ENCODE peak calls at places on chromosomes 2 and 18, in seven cellular contexts. One of them, this sample, is unnamed.

GRCh38 chr18:14921547-14921946 is 173.6 kb downstream of the ANKRD30B start:
- DNase-seq in GM20000: no peak
- DNase-seq in GM10248: no peak
- DNase-seq in B cell: no peak
- DNase-seq in brain microvascular endothelial cell: no peak
- DNase-seq in RWPE1: no peak
- DNase-seq in mammary epithelial cell: no peak
- DNase-seq in this sample: no peak

GRCh38 chr2:112867701-112868631 is 31.4 kb upstream of the IL1B start:
- DNase-seq in GM20000: no peak
- DNase-seq in GM10248: no peak
- DNase-seq in B cell: no peak
- DNase-seq in brain microvascular endothelial cell: no peak
- DNase-seq in RWPE1: no peak
- DNase-seq in mammary epithelial cell: peak
- DNase-seq in this sample: no peak

GRCh38 chr18:72544092-72544886 is at the start of gene CBLN2:
- DNase-seq in GM20000: peak
- DNase-seq in GM10248: peak
- DNase-seq in B cell: peak
- DNase-seq in brain microvascular endothelial cell: peak
- DNase-seq in RWPE1: peak
- DNase-seq in mammary epithelial cell: peak
- DNase-seq in this sample: no peak

GRCh38 chr2:225004531-225004930 is 37.7 kb downstream of the DOCK10 start:
- DNase-seq in GM20000: no peak
- DNase-seq in GM10248: no peak
- DNase-seq in B cell: no peak
- DNase-seq in brain microvascular endothelial cell: peak
- DNase-seq in RWPE1: peak
- DNase-seq in mammary epithelial cell: peak
- DNase-seq in this sample: no peak

GRCh38 chr18:23982154-23983071 is 32.1 kb upstream of the TTC39C start:
- DNase-seq in GM20000: no peak
- DNase-seq in GM10248: no peak
- DNase-seq in B cell: no peak
- DNase-seq in brain microvascular endothelial cell: peak
- DNase-seq in RWPE1: no peak
- DNase-seq in mammary epithelial cell: no peak
- DNase-seq in this sample: no peak

GRCh38 chr2:239963646-239964205 is 61.4 kb downstream of the NDUFA10 start:
- DNase-seq in GM20000: no peak
- DNase-seq in GM10248: no peak
- DNase-seq in B cell: no peak
- DNase-seq in brain microvascular endothelial cell: no peak
- DNase-seq in RWPE1: no peak
- DNase-seq in mammary epithelial cell: no peak
- DNase-seq in this sample: no peak

GRCh38 chr2:9103663-9104277 is 100.3 kb upstream of the MBOAT2 start:
- DNase-seq in GM20000: no peak
- DNase-seq in GM10248: no peak
- DNase-seq in B cell: no peak
- DNase-seq in brain microvascular endothelial cell: no peak
- DNase-seq in RWPE1: peak
- DNase-seq in mammary epithelial cell: peak
- DNase-seq in this sample: no peak

GRCh38 chr2:74099835-74100234 is 47.9 kb downstream of the BOLA3 start:
- DNase-seq in GM20000: no peak
- DNase-seq in GM10248: no peak
- DNase-seq in B cell: no peak
- DNase-seq in brain microvascular endothelial cell: no peak
- DNase-seq in RWPE1: no peak
- DNase-seq in mammary epithelial cell: no peak
- DNase-seq in this sample: no peak

GRCh38 chr2:240877460-240878340 is 9.1 kb downstream of the AGXT start:
- DNase-seq in GM20000: no peak
- DNase-seq in GM10248: no peak
- DNase-seq in B cell: no peak
- DNase-seq in brain microvascular endothelial cell: no peak
- DNase-seq in RWPE1: no peak
- DNase-seq in mammary epithelial cell: no peak
- DNase-seq in this sample: no peak

GRCh38 chr18:8367217-8367988 is 241.8 kb upstream of the RAB12 start:
- DNase-seq in GM20000: peak
- DNase-seq in GM10248: peak
- DNase-seq in B cell: peak
- DNase-seq in brain microvascular endothelial cell: no peak
- DNase-seq in RWPE1: peak
- DNase-seq in mammary epithelial cell: no peak
- DNase-seq in this sample: no peak

GRCh38 chr2:157336137-157336721 is 10.6 kb upstream of the ERMN start:
- DNase-seq in GM20000: peak
- DNase-seq in GM10248: peak
- DNase-seq in B cell: peak
- DNase-seq in brain microvascular endothelial cell: peak
- DNase-seq in RWPE1: no peak
- DNase-seq in mammary epithelial cell: peak
- DNase-seq in this sample: no peak

GRCh38 chr2:182818541-182819308 is 47.7 kb downstream of the FRZB start:
- DNase-seq in GM20000: no peak
- DNase-seq in GM10248: no peak
- DNase-seq in B cell: no peak
- DNase-seq in brain microvascular endothelial cell: no peak
- DNase-seq in RWPE1: no peak
- DNase-seq in mammary epithelial cell: no peak
- DNase-seq in this sample: no peak

GRCh38 chr2:95277246-95277906 is 3.1 kb downstream of the PROM2 start:
- DNase-seq in GM20000: no peak
- DNase-seq in GM10248: no peak
- DNase-seq in B cell: no peak
- DNase-seq in brain microvascular endothelial cell: no peak
- DNase-seq in RWPE1: peak
- DNase-seq in mammary epithelial cell: peak
- DNase-seq in this sample: no peak

GRCh38 chr2:128366746-128367511 is 48.3 kb upstream of the HS6ST1 start:
- DNase-seq in GM20000: no peak
- DNase-seq in GM10248: no peak
- DNase-seq in B cell: no peak
- DNase-seq in brain microvascular endothelial cell: no peak
- DNase-seq in RWPE1: no peak
- DNase-seq in mammary epithelial cell: no peak
- DNase-seq in this sample: no peak

GRCh38 chr2:146997945-146998344 is 846.9 kb upstream of the ACVR2A start:
- DNase-seq in GM20000: no peak
- DNase-seq in GM10248: no peak
- DNase-seq in B cell: no peak
- DNase-seq in brain microvascular endothelial cell: no peak
- DNase-seq in RWPE1: no peak
- DNase-seq in mammary epithelial cell: peak
- DNase-seq in this sample: no peak

GRCh38 chr2:114550895-114551793 is 108.7 kb downstream of the DPP10 start:
- DNase-seq in GM20000: peak
- DNase-seq in GM10248: peak
- DNase-seq in B cell: peak
- DNase-seq in brain microvascular endothelial cell: peak
- DNase-seq in RWPE1: peak
- DNase-seq in mammary epithelial cell: peak
- DNase-seq in this sample: no peak

GRCh38 chr18:78238404-78239089 is 741.1 kb upstream of the SALL3 start:
- DNase-seq in GM20000: no peak
- DNase-seq in GM10248: no peak
- DNase-seq in B cell: no peak
- DNase-seq in brain microvascular endothelial cell: no peak
- DNase-seq in RWPE1: no peak
- DNase-seq in mammary epithelial cell: no peak
- DNase-seq in this sample: no peak

GRCh38 chr2:19256239-19256638 is 102.2 kb downstream of the OSR1 start:
- DNase-seq in GM20000: no peak
- DNase-seq in GM10248: no peak
- DNase-seq in B cell: no peak
- DNase-seq in brain microvascular endothelial cell: peak
- DNase-seq in RWPE1: peak
- DNase-seq in mammary epithelial cell: peak
- DNase-seq in this sample: no peak

GRCh38 chr2:159807183-159808037 is 9.4 kb upstream of the CD302 start:
- DNase-seq in GM20000: peak
- DNase-seq in GM10248: peak
- DNase-seq in B cell: peak
- DNase-seq in brain microvascular endothelial cell: peak
- DNase-seq in RWPE1: peak
- DNase-seq in mammary epithelial cell: peak
- DNase-seq in this sample: no peak

GRCh38 chr2:231321021-231321420 is 74.5 kb upstream of the B3GNT7 start:
- DNase-seq in GM20000: no peak
- DNase-seq in GM10248: no peak
- DNase-seq in B cell: no peak
- DNase-seq in brain microvascular endothelial cell: no peak
- DNase-seq in RWPE1: no peak
- DNase-seq in mammary epithelial cell: no peak
- DNase-seq in this sample: no peak

GRCh38 chr2:223800908-223801307 is 36.5 kb downstream of the AP1S3 start:
- DNase-seq in GM20000: no peak
- DNase-seq in GM10248: no peak
- DNase-seq in B cell: no peak
- DNase-seq in brain microvascular endothelial cell: no peak
- DNase-seq in RWPE1: no peak
- DNase-seq in mammary epithelial cell: no peak
- DNase-seq in this sample: no peak

GRCh38 chr2:240851078-240851861 is 17.4 kb upstream of the AGXT start:
- DNase-seq in GM20000: peak
- DNase-seq in GM10248: peak
- DNase-seq in B cell: peak
- DNase-seq in brain microvascular endothelial cell: peak
- DNase-seq in RWPE1: peak
- DNase-seq in mammary epithelial cell: peak
- DNase-seq in this sample: peak

GRCh38 chr18:56447972-56448371 is 190.4 kb downstream of the TXNL1 start:
- DNase-seq in GM20000: no peak
- DNase-seq in GM10248: no peak
- DNase-seq in B cell: no peak
- DNase-seq in brain microvascular endothelial cell: no peak
- DNase-seq in RWPE1: no peak
- DNase-seq in mammary epithelial cell: no peak
- DNase-seq in this sample: no peak

DNA sequence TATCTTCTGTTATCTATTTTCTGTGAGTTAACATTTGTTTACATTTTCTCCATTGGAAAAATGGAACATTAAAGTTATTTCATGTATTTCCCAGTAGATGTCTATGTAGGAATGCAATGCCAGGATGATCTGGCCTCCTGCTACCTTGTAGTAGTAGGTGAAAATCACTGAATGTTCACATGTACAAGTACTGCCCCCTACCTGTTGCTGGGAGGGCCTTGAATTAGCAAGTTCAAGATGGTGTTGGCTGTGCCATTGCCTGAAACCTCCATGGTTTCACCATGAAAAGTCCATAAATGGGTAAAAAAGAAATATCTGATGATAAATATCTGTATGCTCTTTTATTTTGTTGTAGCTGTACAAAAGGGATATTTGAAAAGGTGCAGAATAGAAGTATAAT is 30.7 kb downstream of the XRCC5 start:
- DNase-seq in GM20000: peak
- DNase-seq in GM10248: peak
- DNase-seq in B cell: peak
- DNase-seq in brain microvascular endothelial cell: no peak
- DNase-seq in RWPE1: no peak
- DNase-seq in mammary epithelial cell: peak
- DNase-seq in this sample: no peak
- TF ChIP-seq CTCF in GM20000: no peak
- TF ChIP-seq CTCF in GM10248: peak
- TF ChIP-seq CTCF in B cell: peak
- TF ChIP-seq CTCF in brain microvascular endothelial cell: peak
- TF ChIP-seq CTCF in RWPE1: no peak
- TF ChIP-seq CTCF in mammary epithelial cell: peak
- TF ChIP-seq CTCF in this sample: no peak

DNA sequence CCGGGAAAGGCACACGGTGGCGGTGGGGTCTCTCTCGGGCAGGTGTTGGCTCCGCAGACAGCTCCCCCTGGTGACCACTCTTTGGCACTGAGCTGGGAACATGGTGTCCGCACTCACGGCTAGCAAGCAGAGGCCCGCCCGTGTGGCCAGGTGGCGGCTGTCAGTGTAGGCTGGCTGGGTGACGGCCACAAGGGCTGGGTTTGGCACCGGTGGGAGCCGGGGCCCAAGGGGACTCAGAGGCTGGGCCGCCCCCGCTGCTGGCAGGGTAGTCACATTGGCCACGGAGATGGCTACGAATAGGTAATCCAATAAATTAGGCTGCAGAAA is 1071.7 kb downstream of the RPIA start:
- DNase-seq in GM20000: no peak
- DNase-seq in GM10248: peak
- DNase-seq in B cell: no peak
- DNase-seq in brain microvascular endothelial cell: no peak
- DNase-seq in RWPE1: no peak
- DNase-seq in mammary epithelial cell: no peak
- DNase-seq in this sample: peak
- TF ChIP-seq CTCF in GM20000: no peak
- TF ChIP-seq CTCF in GM10248: no peak
- TF ChIP-seq CTCF in B cell: no peak
- TF ChIP-seq CTCF in brain microvascular endothelial cell: no peak
- TF ChIP-seq CTCF in RWPE1: no peak
- TF ChIP-seq CTCF in mammary epithelial cell: no peak
- TF ChIP-seq CTCF in this sample: no peak

GRCh38 chr2:24084386-24085375 is at the start of gene TP53I3:
- DNase-seq in GM20000: peak
- DNase-seq in GM10248: peak
- DNase-seq in B cell: peak
- DNase-seq in brain microvascular endothelial cell: peak
- DNase-seq in RWPE1: peak
- DNase-seq in mammary epithelial cell: peak
- DNase-seq in this sample: peak

GRCh38 chr2:24082787-24083566 is 1.7 kb downstream of the TP53I3 start:
- DNase-seq in GM20000: no peak
- DNase-seq in GM10248: no peak
- DNase-seq in B cell: no peak
- DNase-seq in brain microvascular endothelial cell: no peak
- DNase-seq in RWPE1: no peak
- DNase-seq in mammary epithelial cell: no peak
- DNase-seq in this sample: no peak

GRCh38 chr2:24087032-24087431 is 2.4 kb upstream of the TP53I3 start:
- DNase-seq in GM20000: no peak
- DNase-seq in GM10248: no peak
- DNase-seq in B cell: no peak
- DNase-seq in brain microvascular endothelial cell: no peak
- DNase-seq in RWPE1: no peak
- DNase-seq in mammary epithelial cell: no peak
- DNase-seq in this sample: no peak

GRCh38 chr2:24083567-24084385 is 858 bp downstream of the TP53I3 start:
- DNase-seq in GM20000: peak
- DNase-seq in GM10248: peak
- DNase-seq in B cell: peak
- DNase-seq in brain microvascular endothelial cell: peak
- DNase-seq in RWPE1: peak
- DNase-seq in mammary epithelial cell: peak
- DNase-seq in this sample: no peak

GRCh38 chr2:24086241-24086640 is 1.6 kb upstream of the TP53I3 start:
- DNase-seq in GM20000: no peak
- DNase-seq in GM10248: no peak
- DNase-seq in B cell: no peak
- DNase-seq in brain microvascular endothelial cell: no peak
- DNase-seq in RWPE1: no peak
- DNase-seq in mammary epithelial cell: no peak
- DNase-seq in this sample: no peak
- TF ChIP-seq CTCF in GM20000: no peak
- TF ChIP-seq CTCF in GM10248: no peak
- TF ChIP-seq CTCF in B cell: no peak
- TF ChIP-seq CTCF in brain microvascular endothelial cell: no peak
- TF ChIP-seq CTCF in RWPE1: no peak
- TF ChIP-seq CTCF in mammary epithelial cell: no peak
- TF ChIP-seq CTCF in this sample: no peak

GRCh38 chr2:126793885-126794613 is 104.6 kb upstream of the TEX51 start:
- DNase-seq in GM20000: no peak
- DNase-seq in GM10248: no peak
- DNase-seq in B cell: no peak
- DNase-seq in brain microvascular endothelial cell: no peak
- DNase-seq in RWPE1: no peak
- DNase-seq in mammary epithelial cell: no peak
- DNase-seq in this sample: no peak
- TF ChIP-seq CTCF in GM20000: no peak
- TF ChIP-seq CTCF in GM10248: no peak
- TF ChIP-seq CTCF in B cell: no peak
- TF ChIP-seq CTCF in brain microvascular endothelial cell: no peak
- TF ChIP-seq CTCF in RWPE1: no peak
- TF ChIP-seq CTCF in mammary epithelial cell: no peak
- TF ChIP-seq CTCF in this sample: no peak